ENCODE peak calls at places on chromosome 11, in six cellular contexts. Q is Peyer's patch; T is CD8-positive, alpha-beta T cell; I is GM12878; X is IMR-90; W is breast epithelium. V is an unnamed sample. For H3K9me3, the result is how much of the 10 kb centered on the place peaks cover.

GRCh38 chr11:45599161-45599943 is 66.1 kb downstream of the CHST1 start:
- DNase-seq in Q (no peak), T (no peak), I (no peak), X (no peak), W (no peak), V (no peak)

GRCh38 chr11:75626692-75627536 is 41.9 kb downstream of the MAP6 start:
- DNase-seq in Q (no peak), T (no peak), I (no peak), X (peak), W (no peak), V (no peak)

GRCh38 chr11:128776434-128777284 is 82.8 kb downstream of the FLI1 start:
- DNase-seq in Q (no peak), T (peak), I (no peak), X (peak), W (no peak), V (no peak)

GRCh38 chr11:18066626-18067025 is 20.6 kb upstream of the TPH1 start:
- DNase-seq in Q (no peak), T (no peak), I (no peak), X (peak), W (no peak), V (no peak)

GRCh38 chr11:118211006-118211405 is 13.8 kb downstream of the JAML start:
- DNase-seq in Q (no peak), T (no peak), I (no peak), X (no peak), W (no peak), V (no peak)

GRCh38 chr11:32829680-32830412 is at the start of gene PRRG4:
- DNase-seq in Q (no peak), T (no peak), I (no peak), X (peak), W (peak), V (no peak)

GRCh38 chr11:44319552-44320288 is 9.8 kb upstream of the ALX4 start:
- DNase-seq in Q (no peak), T (no peak), I (no peak), X (no peak), W (no peak), V (no peak)

GRCh38 chr11:115933564-115933963 is 429.3 kb upstream of the CADM1 start:
- DNase-seq in Q (no peak), T (no peak), I (no peak), X (no peak), W (no peak), V (no peak)

GRCh38 chr11:47467372-47467771 is 18.4 kb upstream of the RAPSN start:
- DNase-seq in Q (no peak), T (no peak), I (no peak), X (no peak), W (no peak), V (no peak)

GRCh38 chr11:9206496-9206895 is 58.7 kb downstream of the DENND5A start:
- DNase-seq in Q (no peak), T (no peak), I (no peak), X (peak), W (no peak), V (no peak)

GRCh38 chr11:5366856-5367255 is 15.5 kb downstream of the OR51B6 start:
- DNase-seq in Q (no peak), T (no peak), I (no peak), X (peak), W (no peak), V (no peak)

DNA sequence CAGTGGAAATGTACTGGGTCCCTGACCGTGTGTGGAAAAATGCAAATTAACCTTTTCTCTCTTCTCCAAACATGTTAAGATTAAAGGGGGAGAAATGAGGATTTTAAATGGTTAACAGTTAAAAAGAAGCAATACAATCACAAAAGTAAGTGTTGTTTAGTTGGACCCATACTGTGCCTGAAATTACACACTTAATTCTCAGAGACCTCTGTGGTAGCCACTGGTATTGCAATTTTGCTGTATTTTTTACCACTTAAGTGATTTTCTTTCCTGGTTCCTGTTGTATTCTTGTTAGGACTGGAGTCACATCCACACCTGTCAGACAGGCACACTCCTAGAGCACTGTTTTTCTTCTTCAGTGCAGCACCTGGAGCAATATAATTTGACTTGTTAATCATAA is 179.6 kb upstream of the PDGFD start:
- DNase-seq in Q (no peak), T (no peak), I (no peak), X (peak), W (no peak), V (no peak)
- TF ChIP-seq CTCF in Q (no peak), T (peak), I (no peak), X (peak), W (no peak), V (peak)

GRCh38 chr11:2644844-2645778 is 54.7 kb downstream of the KCNQ1OT1 start:
- DNase-seq in Q (no peak), T (no peak), I (no peak), X (no peak), W (no peak), V (no peak)

GRCh38 chr11:2649400-2649799 is 50.4 kb downstream of the KCNQ1OT1 start:
- DNase-seq in Q (no peak), T (no peak), I (no peak), X (no peak), W (no peak), V (no peak)

GRCh38 chr11:2645779-2646118 is 54.0 kb downstream of the KCNQ1OT1 start:
- DNase-seq in Q (no peak), T (no peak), I (no peak), X (no peak), W (no peak), V (no peak)

GRCh38 chr11:2647953-2648352 is 51.8 kb downstream of the KCNQ1OT1 start:
- DNase-seq in Q (no peak), T (no peak), I (no peak), X (no peak), W (no peak), V (no peak)

DNA sequence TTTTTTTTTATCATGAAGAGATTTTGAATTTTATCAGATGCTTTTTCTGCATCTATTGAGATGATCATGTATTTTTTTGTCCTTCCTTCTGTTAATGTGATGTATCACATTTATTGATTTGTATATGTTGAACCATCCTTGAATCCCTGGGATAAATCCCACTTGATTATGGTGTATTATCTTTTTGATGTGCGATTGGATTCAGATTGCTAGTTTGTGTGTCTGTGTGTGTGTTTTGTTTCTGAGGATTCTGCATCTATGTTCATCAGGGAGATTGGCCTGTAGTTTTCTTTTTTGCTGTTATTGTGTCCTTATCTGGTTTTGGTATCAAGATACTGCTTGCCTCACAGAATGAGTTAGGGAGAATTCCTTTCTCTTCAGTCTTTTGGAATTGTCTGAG is 52.6 kb downstream of the KCNQ1OT1 start:
- DNase-seq in Q (no peak), T (no peak), I (no peak), X (no peak), W (no peak), V (no peak)
- H3K9me3 ChIP-seq in Q (under half), T (under half), I (under half), X (half or more), W (half or more), V (half or more)

GRCh38 chr11:131674051-131674755 is 303.8 kb downstream of the NTM start:
- DNase-seq in Q (no peak), T (no peak), I (no peak), X (peak), W (peak), V (no peak)

GRCh38 chr11:131670876-131671275 is 300.5 kb downstream of the NTM start:
- DNase-seq in Q (no peak), T (no peak), I (no peak), X (no peak), W (no peak), V (no peak)

GRCh38 chr11:131672191-131672590 is 301.8 kb downstream of the NTM start:
- DNase-seq in Q (no peak), T (no peak), I (no peak), X (peak), W (peak), V (no peak)

GRCh38 chr11:131671320-131671719 is 300.9 kb downstream of the NTM start:
- DNase-seq in Q (no peak), T (no peak), I (no peak), X (no peak), W (no peak), V (no peak)

GRCh38 chr11:131671764-131672163 is 301.3 kb downstream of the NTM start:
- DNase-seq in Q (no peak), T (no peak), I (no peak), X (no peak), W (no peak), V (no peak)
- TF ChIP-seq CTCF in Q (no peak), T (no peak), I (no peak), X (no peak), W (no peak), V (no peak)

GRCh38 chr11:2643746-2644145 is 56.0 kb downstream of the KCNQ1OT1 start:
- DNase-seq in Q (no peak), T (no peak), I (no peak), X (no peak), W (no peak), V (no peak)
- H3K9me3 ChIP-seq in Q (under half), T (under half), I (under half), X (half or more), W (half or more), V (under half)

GRCh38 chr11:117145393-117145761 is 1.3 kb downstream of the PAFAH1B2 start:
- DNase-seq in Q (no peak), T (no peak), I (no peak), X (peak), W (no peak), V (no peak)
- TF ChIP-seq CTCF in Q (no peak), T (no peak), I (peak), X (peak), W (no peak), V (no peak)

DNA sequence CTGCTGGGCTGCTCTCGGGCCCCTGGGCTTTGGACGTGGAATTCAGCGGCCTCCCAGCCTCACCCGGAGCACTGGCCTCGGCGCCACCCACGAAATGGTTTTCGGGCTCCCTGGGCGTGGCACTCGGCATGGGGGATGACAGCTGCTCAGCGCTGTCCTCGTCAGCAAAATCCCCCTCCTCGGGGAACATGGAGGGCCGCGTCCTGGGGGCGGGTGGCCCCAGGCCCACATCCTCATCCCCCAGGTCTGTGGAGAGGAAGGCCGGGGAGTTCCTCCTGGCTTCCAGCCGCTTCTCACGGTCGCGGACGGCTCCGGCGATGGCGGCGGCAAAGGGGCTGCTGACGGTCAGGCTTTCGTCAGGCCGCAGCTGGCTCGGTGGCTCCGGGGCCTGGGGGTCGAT is 88.4 kb downstream of the CTTN start:
- DNase-seq in Q (no peak), T (no peak), I (no peak), X (no peak), W (no peak), V (no peak)
- H3K9me3 ChIP-seq in Q (under half), T (under half), I (under half), X (under half), W (under half), V (under half)

DNA sequence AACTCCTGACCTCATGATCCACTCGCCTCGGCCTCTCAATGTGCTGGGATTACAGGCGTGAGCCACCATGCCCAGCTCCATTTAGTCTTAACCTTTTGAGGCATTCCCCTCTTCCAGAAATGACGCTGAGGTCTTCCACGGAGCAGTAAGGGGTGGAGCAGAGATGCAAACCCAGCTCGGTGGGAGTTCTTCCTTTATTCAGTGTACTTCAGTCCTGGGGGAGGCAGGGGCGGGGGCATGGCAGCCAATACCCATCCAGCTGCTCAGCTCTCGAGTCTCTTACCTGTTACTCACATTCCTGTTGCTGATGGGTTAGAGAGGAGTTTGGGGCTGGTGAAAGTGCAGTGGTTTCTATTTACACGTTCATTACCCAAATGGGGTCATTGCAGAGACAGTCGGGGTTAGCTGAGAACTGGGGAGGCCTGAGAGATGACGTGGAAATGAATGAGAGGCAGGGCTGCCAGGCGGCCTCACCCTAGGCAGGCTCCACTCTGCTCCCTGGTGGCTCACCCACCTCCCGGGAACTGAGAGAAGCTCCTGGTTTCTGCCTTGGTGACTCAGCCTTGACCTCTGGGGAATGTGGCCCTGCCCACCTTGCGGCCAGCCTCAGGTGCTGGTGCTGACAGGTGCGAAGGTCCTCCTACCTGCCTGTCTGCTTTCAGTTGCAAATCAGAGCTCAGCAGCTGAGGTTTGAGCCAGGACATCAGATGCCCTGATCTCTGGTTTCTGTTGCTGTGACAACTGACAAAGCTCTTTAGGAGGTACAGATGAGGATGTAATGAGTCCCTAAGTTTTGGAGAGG is 13.4 kb upstream of the ST14 start:
- DNase-seq in Q (no peak), T (no peak), I (no peak), X (no peak), W (peak), V (no peak)
- TF ChIP-seq CTCF in Q (peak), T (no peak), I (no peak), X (no peak), W (no peak), V (peak)

GRCh38 chr11:94815705-94816344 is 47.7 kb downstream of the AMOTL1 start:
- DNase-seq in Q (no peak), T (no peak), I (no peak), X (no peak), W (no peak), V (no peak)
- H3K9me3 ChIP-seq in Q (under half), T (under half), I (under half), X (under half), W (under half), V (under half)

GRCh38 chr11:62238151-62238550 is 3.9 kb upstream of the SCGB1D2 start:
- DNase-seq in Q (no peak), T (no peak), I (no peak), X (no peak), W (no peak), V (no peak)

GRCh38 chr11:62237499-62237898 is 4.5 kb upstream of the SCGB1D2 start:
- DNase-seq in Q (no peak), T (no peak), I (no peak), X (no peak), W (no peak), V (no peak)

GRCh38 chr11:62236187-62236586 is 5.9 kb upstream of the SCGB1D2 start:
- DNase-seq in Q (no peak), T (no peak), I (no peak), X (no peak), W (no peak), V (no peak)

DNA sequence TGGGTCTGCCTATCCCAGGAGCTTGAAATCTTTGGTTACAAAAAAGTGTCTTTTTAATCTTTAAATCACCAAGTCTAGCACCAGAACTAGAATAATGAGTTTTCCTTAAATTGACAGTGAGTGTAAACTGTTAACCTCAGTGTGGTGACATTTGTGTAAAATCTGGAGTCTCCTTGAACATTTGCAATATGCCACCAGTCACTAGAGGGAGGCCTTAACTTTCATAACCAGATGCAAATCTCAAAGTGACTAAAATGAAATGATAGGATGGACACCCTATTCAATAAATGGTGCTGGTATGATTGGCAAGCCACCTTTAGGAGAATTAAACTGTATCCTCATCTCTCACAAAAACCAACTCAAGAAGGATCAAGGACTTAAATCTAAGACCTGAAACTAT is 8.3 kb upstream of the SCGB1D2 start:
- DNase-seq in Q (no peak), T (no peak), I (no peak), X (no peak), W (no peak), V (no peak)
- TF ChIP-seq CTCF in Q (no peak), T (no peak), I (peak), X (no peak), W (no peak), V (no peak)

DNA sequence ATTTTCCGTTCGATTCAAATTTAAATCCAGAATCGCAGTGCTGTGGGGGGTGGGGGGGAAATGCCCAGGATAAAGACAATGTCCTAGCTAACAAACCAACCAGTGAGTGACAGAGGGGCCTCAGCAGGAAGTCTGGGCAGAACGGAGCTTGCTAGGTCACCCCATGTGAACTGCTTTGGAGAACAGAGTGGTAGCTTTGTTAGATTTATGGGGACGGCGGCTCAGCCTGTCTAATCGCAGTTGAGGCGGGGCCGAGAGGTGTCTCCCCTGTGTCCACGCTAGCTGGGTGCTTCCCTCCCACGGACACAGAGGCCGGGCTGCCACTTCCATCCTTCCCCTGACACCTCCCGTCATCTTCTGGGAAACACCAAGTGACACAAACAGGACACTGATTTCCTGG is 244.0 kb downstream of the CTTN start:
- DNase-seq in Q (no peak), T (no peak), I (no peak), X (no peak), W (no peak), V (no peak)
- H3K9me3 ChIP-seq in Q (under half), T (under half), I (under half), X (under half), W (under half), V (under half)

V was measured in esophagus squamous epithelium.